ENCODE peak calls at places on chromosome 1, in nine cellular contexts. N, C, V, T, B, P, I, Z and K are unnamed samples.

GRCh38 chr1:219090618-219091017 is 83.1 kb upstream of the LYPLAL1 start:
- DNase-seq in N (no peak), C (no peak), V (no peak), T (no peak), B (no peak), P (no peak), I (no peak), Z (no peak), K (no peak)

GRCh38 chr1:182684128-182684828 is at the start of gene RGS8:
- DNase-seq in N (no peak), C (no peak), V (no peak), T (no peak), B (no peak), P (no peak), I (no peak), Z (no peak), K (no peak)

GRCh38 chr1:248243204-248243603 is 12.0 kb downstream of the OR2M4 start:
- DNase-seq in N (no peak), C (peak; percentile 34), V (peak; percentile 3), T (peak; percentile 61), B (no peak), P (no peak), I (no peak), Z (peak; percentile 56), K (peak; percentile 15)

GRCh38 chr1:163395767-163396166 is 74.0 kb downstream of the NUF2 start:
- DNase-seq in N (no peak), C (peak; percentile 11), V (peak; percentile 33), T (peak; percentile 95), B (no peak), P (no peak), I (no peak), Z (no peak), K (no peak)

GRCh38 chr1:240401721-240402120 is 210.2 kb downstream of the GREM2 start:
- DNase-seq in N (no peak), C (peak; percentile 10), V (peak; percentile 58), T (no peak), B (no peak), P (no peak), I (no peak), Z (no peak), K (no peak)

GRCh38 chr1:204477036-204477740 is 17.4 kb downstream of the PIK3C2B start:
- DNase-seq in N (no peak), C (peak; percentile 24), V (peak; percentile 33), T (no peak), B (no peak), P (no peak), I (no peak), Z (no peak), K (no peak)

GRCh38 chr1:156319664-156320063 is 18.4 kb downstream of the CCT3 start:
- DNase-seq in N (no peak), C (peak; percentile 65), V (peak; percentile 12), T (peak; percentile 62), B (no peak), P (no peak), I (no peak), Z (peak; percentile 50), K (no peak)

GRCh38 chr1:206897175-206897574 is at the start of gene IL24:
- DNase-seq in N (no peak), C (no peak), V (no peak), T (no peak), B (no peak), P (no peak), I (no peak), Z (peak; percentile 49), K (no peak)

GRCh38 chr1:114668784-114669561 is 876 bp downstream of the DENND2C start:
- DNase-seq in N (no peak), C (peak; percentile 7), V (peak; percentile 53), T (no peak), B (no peak), P (no peak), I (no peak), Z (peak; percentile 46), K (no peak)

GRCh38 chr1:114671011-114671938 is 1.4 kb upstream of the DENND2C start:
- DNase-seq in N (no peak), C (peak; percentile 39), V (peak; percentile 15), T (peak; percentile 40), B (no peak), P (no peak), I (no peak), Z (peak; percentile 35), K (no peak)

GRCh38 chr1:114669562-114670082 is at the start of gene DENND2C:
- DNase-seq in N (no peak), C (no peak), V (no peak), T (no peak), B (no peak), P (no peak), I (no peak), Z (no peak), K (no peak)

GRCh38 chr1:114671939-114672275 is 2.1 kb upstream of the DENND2C start:
- DNase-seq in N (no peak), C (no peak), V (no peak), T (no peak), B (no peak), P (no peak), I (no peak), Z (no peak), K (no peak)

DNA sequence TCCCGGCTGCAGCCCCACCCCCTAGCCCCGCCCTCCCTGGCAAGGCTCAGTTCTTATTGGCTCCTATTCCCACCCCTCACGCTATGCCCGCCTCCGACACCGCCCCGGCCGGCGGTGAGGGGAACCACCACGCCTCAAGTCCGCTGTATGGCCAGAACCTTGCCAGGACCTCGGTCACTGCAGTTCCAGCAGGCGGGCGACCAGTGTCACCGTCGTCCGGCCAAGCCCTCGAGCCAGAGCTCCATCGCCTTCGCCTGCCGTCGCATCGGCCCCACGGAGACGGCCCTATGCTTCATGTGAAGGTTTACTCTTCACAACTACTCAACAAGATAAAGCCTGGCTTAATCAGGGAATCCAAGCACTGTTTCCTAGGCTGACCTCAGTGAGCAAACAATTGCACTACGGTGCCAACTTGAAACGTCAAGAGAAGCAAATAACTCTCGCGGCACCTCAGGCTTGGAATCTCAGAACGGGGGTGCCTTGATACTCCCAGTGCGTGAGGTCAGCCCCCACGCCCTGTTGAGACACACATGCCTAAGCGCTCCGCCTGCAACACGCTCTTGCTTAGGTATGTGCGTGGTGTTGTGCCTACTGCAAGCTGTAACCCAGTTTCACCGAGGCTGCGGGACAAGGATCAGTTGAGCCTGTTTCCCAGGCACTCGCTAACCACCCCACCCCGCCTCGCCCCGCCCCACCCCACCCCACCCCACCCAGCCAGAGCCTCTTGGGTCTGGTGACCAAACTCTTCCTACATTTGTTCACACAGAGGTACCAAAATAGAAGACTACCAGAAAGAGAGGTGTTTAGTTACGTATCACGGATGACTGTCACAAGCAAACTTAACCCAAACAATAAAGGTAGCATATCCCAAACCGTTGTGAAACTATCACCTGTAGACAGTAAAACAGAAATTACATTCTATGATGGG is 498 bp upstream of the DENND2C start:
- DNase-seq in N (peak; percentile 95), C (peak; percentile 87), V (peak; percentile 84), T (peak; percentile 92), B (peak; percentile 92), P (peak; percentile 98), I (peak; percentile 92), Z (peak; percentile 90), K (peak; percentile 83)
- TF ChIP-seq CTCF in N (no peak), C (no peak), V (no peak), T (no peak), B (no peak), P (peak; percentile 49), I (peak; percentile 36), Z (peak; percentile 2), K (no peak)

GRCh38 chr1:212935387-212935981 is 14.9 kb upstream of the VASH2 start:
- DNase-seq in N (no peak), C (no peak), V (no peak), T (no peak), B (no peak), P (no peak), I (no peak), Z (no peak), K (no peak)

GRCh38 chr1:212934050-212934449 is 16.3 kb upstream of the VASH2 start:
- DNase-seq in N (no peak), C (no peak), V (no peak), T (no peak), B (no peak), P (no peak), I (no peak), Z (no peak), K (no peak)

GRCh38 chr1:212928323-212929281 is 21.7 kb upstream of the VASH2 start:
- DNase-seq in N (no peak), C (no peak), V (peak; percentile 41), T (no peak), B (no peak), P (peak; percentile 84), I (no peak), Z (peak; percentile 35), K (no peak)

GRCh38 chr1:212926364-212926757 is 24.0 kb upstream of the VASH2 start:
- DNase-seq in N (no peak), C (no peak), V (no peak), T (no peak), B (no peak), P (peak; percentile 57), I (no peak), Z (no peak), K (no peak)

GRCh38 chr1:212930986-212931678 is 19.2 kb upstream of the VASH2 start:
- DNase-seq in N (no peak), C (no peak), V (no peak), T (no peak), B (no peak), P (peak; percentile 78), I (no peak), Z (no peak), K (no peak)
- H3K4me3 ChIP-seq in N (no peak overlapping the region), C (no peak overlapping the region), V (no peak overlapping the region), T (no peak overlapping the region), B (no peak overlapping the region), P (no peak overlapping the region), I (no peak overlapping the region), Z (no peak overlapping the region), K (no peak overlapping the region)

GRCh38 chr1:66182551-66183178 is 351.3 kb upstream of the SGIP1 start:
- DNase-seq in N (peak; percentile 29), C (peak; percentile 87), V (peak; percentile 94), T (peak; percentile 65), B (no peak), P (no peak), I (no peak), Z (peak; percentile 81), K (no peak)

GRCh38 chr1:66177483-66177882 is 356.5 kb upstream of the SGIP1 start:
- DNase-seq in N (no peak), C (no peak), V (no peak), T (no peak), B (no peak), P (no peak), I (no peak), Z (no peak), K (no peak)

GRCh38 chr1:66181999-66182398 is 352.0 kb upstream of the SGIP1 start:
- DNase-seq in N (no peak), C (no peak), V (no peak), T (no peak), B (no peak), P (no peak), I (no peak), Z (no peak), K (no peak)

DNA sequence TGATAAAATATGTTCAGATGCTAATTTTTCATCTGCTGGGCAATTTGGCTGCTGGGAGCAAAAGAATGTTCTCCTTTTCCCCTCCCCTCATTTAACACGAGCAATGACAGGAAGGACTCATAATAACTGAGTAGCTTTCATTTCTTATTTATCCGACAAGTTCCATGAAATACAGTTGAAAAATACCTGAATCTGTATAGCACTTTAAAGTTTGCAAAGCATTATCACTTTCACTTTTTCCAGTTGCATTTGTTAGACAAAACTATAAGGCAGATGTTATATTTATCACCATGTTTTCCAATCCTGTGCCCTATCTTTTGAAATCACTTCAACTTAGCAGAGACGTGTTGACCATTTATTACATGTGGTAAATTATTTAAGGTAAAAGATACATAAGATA is 350.6 kb upstream of the SGIP1 start:
- DNase-seq in N (no peak), C (no peak), V (no peak), T (no peak), B (no peak), P (no peak), I (no peak), Z (no peak), K (no peak)
- TF ChIP-seq CTCF in N (no peak), C (no peak), V (no peak), T (no peak), B (no peak), P (no peak), I (no peak), Z (no peak), K (no peak)

DNA sequence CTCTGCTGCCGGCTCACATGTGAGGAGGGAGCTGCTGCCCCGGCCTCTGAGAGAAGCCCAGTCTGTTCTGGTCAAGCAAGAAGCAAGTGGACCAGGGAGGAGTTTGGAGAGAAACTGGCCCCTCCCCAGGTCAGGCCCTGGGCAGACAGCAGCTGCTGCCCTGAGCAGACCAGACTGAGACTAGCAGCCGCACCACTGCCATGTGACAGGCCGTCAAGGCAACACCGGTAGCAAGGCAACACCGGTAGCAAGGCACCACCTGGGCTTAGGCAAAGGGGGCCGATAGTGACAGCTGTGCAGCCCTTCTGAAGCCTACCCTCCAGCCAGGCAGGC is 50.3 kb downstream of the ARHGEF16 start:
- DNase-seq in N (no peak), C (peak; percentile 18), V (no peak), T (no peak), B (no peak), P (no peak), I (peak; percentile 66), Z (no peak), K (no peak)
- H3K4me3 ChIP-seq in N (no peak overlapping the region), C (no peak overlapping the region), V (no peak overlapping the region), T (no peak overlapping the region), B (no peak overlapping the region), P (no peak overlapping the region), I (no peak overlapping the region), Z (no peak overlapping the region), K (no peak overlapping the region)